ENCODE peak calls at places on chromosomes 13 and 19, in eight cellular contexts. One of them, this sample, is unnamed.

GRCh38 chr13:24063281-24063851 is 97.2 kb upstream of the SPATA13 start:
- DNase-seq in transverse colon: no peak
- DNase-seq in Peyer's patch: no peak
- DNase-seq in suprapubic skin: no peak
- DNase-seq in breast epithelium: no peak
- DNase-seq in heart left ventricle: peak; percentile 53
- DNase-seq in esophagus squamous epithelium: no peak
- DNase-seq in A549: no peak
- DNase-seq in this sample: no peak

GRCh38 chr13:29849731-29850212 is 645 bp downstream of the UBL3 start:
- DNase-seq in transverse colon: peak; percentile 69
- DNase-seq in Peyer's patch: peak; percentile 55
- DNase-seq in suprapubic skin: peak; percentile 88
- DNase-seq in breast epithelium: peak; percentile 65
- DNase-seq in heart left ventricle: peak; percentile 69
- DNase-seq in esophagus squamous epithelium: no peak
- DNase-seq in A549: peak; percentile 41
- DNase-seq in this sample: peak; percentile 92

GRCh38 chr19:15118248-15118647 is 11.0 kb downstream of the SYDE1 start:
- DNase-seq in transverse colon: no peak
- DNase-seq in Peyer's patch: no peak
- DNase-seq in suprapubic skin: no peak
- DNase-seq in breast epithelium: no peak
- DNase-seq in heart left ventricle: no peak
- DNase-seq in esophagus squamous epithelium: no peak
- DNase-seq in A549: no peak
- DNase-seq in this sample: no peak

GRCh38 chr19:48963371-48964204 is 1.5 kb upstream of the FTL start:
- DNase-seq in transverse colon: peak; percentile 88
- DNase-seq in Peyer's patch: peak; percentile 84
- DNase-seq in suprapubic skin: no peak
- DNase-seq in breast epithelium: peak; percentile 64
- DNase-seq in heart left ventricle: peak; percentile 82
- DNase-seq in esophagus squamous epithelium: no peak
- DNase-seq in A549: peak; percentile 92
- DNase-seq in this sample: peak; percentile 95

GRCh38 chr19:37953576-37954303 is 46.7 kb downstream of the SIPA1L3 start:
- DNase-seq in transverse colon: no peak
- DNase-seq in Peyer's patch: no peak
- DNase-seq in suprapubic skin: no peak
- DNase-seq in breast epithelium: no peak
- DNase-seq in heart left ventricle: no peak
- DNase-seq in esophagus squamous epithelium: no peak
- DNase-seq in A549: no peak
- DNase-seq in this sample: no peak

GRCh38 chr13:28641600-28641926 is 17.4 kb upstream of the POMP start:
- DNase-seq in transverse colon: no peak
- DNase-seq in Peyer's patch: no peak
- DNase-seq in suprapubic skin: no peak
- DNase-seq in breast epithelium: no peak
- DNase-seq in heart left ventricle: no peak
- DNase-seq in esophagus squamous epithelium: no peak
- DNase-seq in A549: no peak
- DNase-seq in this sample: no peak

GRCh38 chr19:39307233-39307821 is 11.1 kb downstream of the IFNL1 start:
- DNase-seq in transverse colon: peak; percentile 48
- DNase-seq in Peyer's patch: no peak
- DNase-seq in suprapubic skin: peak; percentile 74
- DNase-seq in breast epithelium: no peak
- DNase-seq in heart left ventricle: peak; percentile 32
- DNase-seq in esophagus squamous epithelium: no peak
- DNase-seq in A549: no peak
- DNase-seq in this sample: peak; percentile 73

GRCh38 chr13:59691501-59692066 is 472.1 kb downstream of the DIAPH3 start:
- DNase-seq in transverse colon: no peak
- DNase-seq in Peyer's patch: no peak
- DNase-seq in suprapubic skin: no peak
- DNase-seq in breast epithelium: no peak
- DNase-seq in heart left ventricle: no peak
- DNase-seq in esophagus squamous epithelium: no peak
- DNase-seq in A549: no peak
- DNase-seq in this sample: no peak

GRCh38 chr19:50046649-50047503 is 21.1 kb downstream of the ZNF473 start:
- DNase-seq in transverse colon: peak; percentile 50
- DNase-seq in Peyer's patch: peak; percentile 49
- DNase-seq in suprapubic skin: peak; percentile 85
- DNase-seq in breast epithelium: no peak
- DNase-seq in heart left ventricle: peak; percentile 45
- DNase-seq in esophagus squamous epithelium: no peak
- DNase-seq in A549: peak; percentile 65
- DNase-seq in this sample: no peak

GRCh38 chr13:113209880-113210421 is 538 bp downstream of the CUL4A start:
- DNase-seq in transverse colon: peak; percentile 76
- DNase-seq in Peyer's patch: peak; percentile 72
- DNase-seq in suprapubic skin: peak; percentile 88
- DNase-seq in breast epithelium: no peak
- DNase-seq in heart left ventricle: peak; percentile 69
- DNase-seq in esophagus squamous epithelium: no peak
- DNase-seq in A549: peak; percentile 60
- DNase-seq in this sample: peak; percentile 94

GRCh38 chr13:107365466-107366215 is 797.7 kb upstream of the ARGLU1 start:
- DNase-seq in transverse colon: no peak
- DNase-seq in Peyer's patch: no peak
- DNase-seq in suprapubic skin: no peak
- DNase-seq in breast epithelium: no peak
- DNase-seq in heart left ventricle: no peak
- DNase-seq in esophagus squamous epithelium: no peak
- DNase-seq in A549: no peak
- DNase-seq in this sample: no peak

GRCh38 chr13:74061939-74062595 is 72.1 kb downstream of the KLF12 start:
- DNase-seq in transverse colon: no peak
- DNase-seq in Peyer's patch: peak; percentile 26
- DNase-seq in suprapubic skin: no peak
- DNase-seq in breast epithelium: no peak
- DNase-seq in heart left ventricle: peak; percentile 24
- DNase-seq in esophagus squamous epithelium: no peak
- DNase-seq in A549: no peak
- DNase-seq in this sample: no peak
- H3K4me1 ChIP-seq in transverse colon: peaks cover 33% of the 10 kb centered on the region
- H3K4me1 ChIP-seq in Peyer's patch: no peaks in the 10 kb centered on the region
- H3K4me1 ChIP-seq in suprapubic skin: peaks cover 21% of the 10 kb centered on the region
- H3K4me1 ChIP-seq in breast epithelium: no peaks in the 10 kb centered on the region
- H3K4me1 ChIP-seq in heart left ventricle: peaks cover 74% of the 10 kb centered on the region
- H3K4me1 ChIP-seq in esophagus squamous epithelium: peaks cover 13% of the 10 kb centered on the region
- H3K4me1 ChIP-seq in A549: no peaks in the 10 kb centered on the region
- H3K4me1 ChIP-seq in this sample: peaks cover 23% of the 10 kb centered on the region

GRCh38 chr19:42241279-42241678 is 1.1 kb downstream of the GSK3A start:
- DNase-seq in transverse colon: no peak
- DNase-seq in Peyer's patch: no peak
- DNase-seq in suprapubic skin: no peak
- DNase-seq in breast epithelium: no peak
- DNase-seq in heart left ventricle: no peak
- DNase-seq in esophagus squamous epithelium: no peak
- DNase-seq in A549: no peak
- DNase-seq in this sample: no peak
- H3K4me3 ChIP-seq in transverse colon: peak overlapping the region; percentile 87
- H3K4me3 ChIP-seq in Peyer's patch: peak overlapping the region; percentile 97
- H3K4me3 ChIP-seq in suprapubic skin: peak overlapping the region; percentile 62
- H3K4me3 ChIP-seq in breast epithelium: peak overlapping the region; percentile 89
- H3K4me3 ChIP-seq in heart left ventricle: peak overlapping the region; percentile 91
- H3K4me3 ChIP-seq in esophagus squamous epithelium: peak overlapping the region; percentile 83
- H3K4me3 ChIP-seq in A549: peak overlapping the region; percentile 65
- H3K4me3 ChIP-seq in this sample: peak overlapping the region; percentile 93

DNA sequence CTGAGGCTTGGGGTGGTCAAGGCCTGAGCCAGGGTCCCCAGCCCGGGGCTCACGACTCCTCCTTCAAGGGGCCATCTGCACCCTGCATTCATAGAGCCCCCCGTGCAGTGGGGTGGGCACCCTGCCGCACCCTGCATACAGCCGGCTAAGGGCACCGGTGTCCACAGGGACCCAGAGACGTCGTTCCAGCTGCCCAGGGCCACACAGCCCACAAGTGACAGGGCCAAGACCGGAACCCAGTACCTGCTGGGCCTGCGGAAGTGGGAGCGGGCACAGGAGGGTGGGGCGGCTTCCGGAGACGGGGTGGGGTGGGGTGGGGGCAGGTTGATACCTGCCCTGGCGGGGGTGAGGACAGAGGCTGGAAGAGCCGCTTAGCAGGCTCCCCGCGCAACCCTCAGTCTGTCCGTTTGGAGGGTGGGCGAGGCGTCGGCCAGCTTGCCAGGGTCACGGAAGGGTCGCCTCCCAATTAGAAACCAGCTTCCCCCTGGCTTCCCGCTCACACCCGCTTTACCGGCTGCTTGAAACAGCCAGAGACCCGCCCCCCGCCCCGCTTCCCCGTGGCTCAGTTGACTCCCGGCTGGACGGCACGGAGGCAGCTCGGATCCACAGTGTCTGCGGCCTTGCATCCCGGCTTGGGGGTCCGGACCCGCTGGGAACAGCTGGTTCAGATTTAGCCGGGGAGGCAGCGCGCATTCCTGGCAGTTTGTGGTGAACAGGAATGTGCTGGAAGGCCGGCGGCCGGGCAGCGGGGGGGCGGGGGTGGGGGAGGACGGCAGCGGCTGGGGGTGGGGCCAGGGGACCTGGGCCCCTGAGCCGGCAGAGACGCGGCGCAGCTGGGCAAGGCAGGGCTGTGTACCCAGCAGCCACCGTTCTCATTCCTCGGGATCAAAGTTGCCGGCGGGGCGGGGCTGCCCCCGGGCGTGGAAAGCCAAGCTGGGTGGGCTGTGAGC is 1.8 kb downstream of the CNN2 start:
- DNase-seq in transverse colon: peak; percentile 84
- DNase-seq in Peyer's patch: peak; percentile 80
- DNase-seq in suprapubic skin: no peak
- DNase-seq in breast epithelium: peak; percentile 78
- DNase-seq in heart left ventricle: peak; percentile 76
- DNase-seq in esophagus squamous epithelium: no peak
- DNase-seq in A549: peak; percentile 68
- DNase-seq in this sample: peak; percentile 95
- TF ChIP-seq POLR2A in transverse colon: peak; percentile 56
- TF ChIP-seq POLR2A in Peyer's patch: peak; percentile 27
- TF ChIP-seq POLR2A in suprapubic skin: no peak
- TF ChIP-seq POLR2A in breast epithelium: no peak
- TF ChIP-seq POLR2A in heart left ventricle: peak; percentile 14
- TF ChIP-seq POLR2A in esophagus squamous epithelium: no peak
- TF ChIP-seq POLR2A in A549: peak; percentile 15
- TF ChIP-seq POLR2A in this sample: no peak

GRCh38 chr19:3699071-3699740 is 1.1 kb downstream of the PIP5K1C start:
- DNase-seq in transverse colon: peak; percentile 50
- DNase-seq in Peyer's patch: no peak
- DNase-seq in suprapubic skin: no peak
- DNase-seq in breast epithelium: no peak
- DNase-seq in heart left ventricle: peak; percentile 67
- DNase-seq in esophagus squamous epithelium: no peak
- DNase-seq in A549: no peak
- DNase-seq in this sample: peak; percentile 81
- H3K4me1 ChIP-seq in transverse colon: peaks cover 19% of the 10 kb centered on the region
- H3K4me1 ChIP-seq in Peyer's patch: peaks cover 12% of the 10 kb centered on the region
- H3K4me1 ChIP-seq in suprapubic skin: peaks cover 25% of the 10 kb centered on the region
- H3K4me1 ChIP-seq in breast epithelium: peaks cover 5% of the 10 kb centered on the region
- H3K4me1 ChIP-seq in heart left ventricle: peaks cover 21% of the 10 kb centered on the region
- H3K4me1 ChIP-seq in esophagus squamous epithelium: peaks cover 17% of the 10 kb centered on the region
- H3K4me1 ChIP-seq in A549: peaks cover 4% of the 10 kb centered on the region
- H3K4me1 ChIP-seq in this sample: peaks cover 9% of the 10 kb centered on the region

GRCh38 chr19:4988770-4989251 is 19.9 kb downstream of the KDM4B start:
- DNase-seq in transverse colon: peak; percentile 45
- DNase-seq in Peyer's patch: no peak
- DNase-seq in suprapubic skin: no peak
- DNase-seq in breast epithelium: no peak
- DNase-seq in heart left ventricle: peak; percentile 74
- DNase-seq in esophagus squamous epithelium: no peak
- DNase-seq in A549: no peak
- DNase-seq in this sample: no peak
- H3K4me3 ChIP-seq in transverse colon: no peak overlapping the region
- H3K4me3 ChIP-seq in Peyer's patch: no peak overlapping the region
- H3K4me3 ChIP-seq in suprapubic skin: no peak overlapping the region
- H3K4me3 ChIP-seq in breast epithelium: no peak overlapping the region
- H3K4me3 ChIP-seq in heart left ventricle: no peak overlapping the region
- H3K4me3 ChIP-seq in esophagus squamous epithelium: no peak overlapping the region
- H3K4me3 ChIP-seq in A549: no peak overlapping the region
- H3K4me3 ChIP-seq in this sample: no peak overlapping the region

DNA sequence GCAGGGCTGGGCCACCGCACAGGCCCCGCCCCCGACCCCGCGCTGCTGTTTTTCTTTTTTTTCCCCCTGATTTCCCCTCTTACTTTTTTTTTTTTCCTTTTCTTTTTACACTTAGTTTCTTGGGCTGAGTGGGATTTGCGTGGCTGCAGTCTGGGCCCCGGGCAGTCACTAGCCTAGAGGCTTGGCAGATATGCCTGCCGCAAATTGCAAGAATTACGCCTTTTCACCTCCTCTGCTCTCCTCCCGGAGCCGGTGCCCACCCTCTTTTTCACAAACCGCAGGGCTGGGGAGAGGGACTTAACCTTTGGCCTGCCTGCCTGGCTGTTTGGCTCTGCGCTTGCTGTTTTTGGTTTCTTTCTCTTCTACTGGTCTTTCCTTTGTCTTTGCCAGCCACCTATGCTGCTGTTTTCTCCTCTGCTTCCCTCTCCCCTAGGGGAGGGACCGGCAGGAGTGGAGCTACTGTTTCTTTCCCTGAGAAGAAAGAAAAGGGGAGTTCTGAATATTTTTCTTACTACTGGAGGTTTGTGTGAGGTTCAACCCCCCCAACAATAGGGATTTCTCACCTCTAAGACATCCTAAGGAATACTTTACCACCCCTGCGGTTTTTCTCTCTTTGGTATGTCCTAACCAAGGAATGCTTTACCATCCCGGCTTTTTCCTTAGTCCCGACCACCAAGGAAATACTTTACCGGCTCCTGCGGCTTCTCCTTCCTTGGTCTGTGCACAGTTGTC is 11.0 kb downstream of the ZNF552 start:
- DNase-seq in transverse colon: peak; percentile 26
- DNase-seq in Peyer's patch: no peak
- DNase-seq in suprapubic skin: peak; percentile 15
- DNase-seq in breast epithelium: no peak
- DNase-seq in heart left ventricle: no peak
- DNase-seq in esophagus squamous epithelium: no peak
- DNase-seq in A549: no peak
- DNase-seq in this sample: no peak
- TF ChIP-seq POLR2A in transverse colon: no peak
- TF ChIP-seq POLR2A in Peyer's patch: no peak
- TF ChIP-seq POLR2A in suprapubic skin: no peak
- TF ChIP-seq POLR2A in breast epithelium: no peak
- TF ChIP-seq POLR2A in heart left ventricle: no peak
- TF ChIP-seq POLR2A in esophagus squamous epithelium: no peak
- TF ChIP-seq POLR2A in A549: no peak
- TF ChIP-seq POLR2A in this sample: no peak

GRCh38 chr19:53190253-53190652 is 2.9 kb downstream of the ZNF665 start:
- DNase-seq in transverse colon: no peak
- DNase-seq in Peyer's patch: no peak
- DNase-seq in suprapubic skin: no peak
- DNase-seq in breast epithelium: no peak
- DNase-seq in heart left ventricle: no peak
- DNase-seq in esophagus squamous epithelium: no peak
- DNase-seq in A549: no peak
- DNase-seq in this sample: no peak
- H3K4me1 ChIP-seq in transverse colon: peaks cover 9% of the 10 kb centered on the region
- H3K4me1 ChIP-seq in Peyer's patch: no peaks in the 10 kb centered on the region
- H3K4me1 ChIP-seq in suprapubic skin: peaks cover 11% of the 10 kb centered on the region
- H3K4me1 ChIP-seq in breast epithelium: no peaks in the 10 kb centered on the region
- H3K4me1 ChIP-seq in heart left ventricle: peaks cover 14% of the 10 kb centered on the region
- H3K4me1 ChIP-seq in esophagus squamous epithelium: no peaks in the 10 kb centered on the region
- H3K4me1 ChIP-seq in A549: no peaks in the 10 kb centered on the region
- H3K4me1 ChIP-seq in this sample: no peaks in the 10 kb centered on the region

This sample was measured in spleen.